ENCODE peak calls at places on chromosomes 11 and 22, in four cellular contexts. Y is stimulated activated CD4-positive, alpha-beta T cell treated with anti-CD3 and anti-CD28 coated beads, Interleukin-2, amount 100 ng/mL, for 48 hours; E is amniotic stem cell; B is endothelial cell. F is an unnamed sample.
A peak's percentile ranks its signal among the peaks of the same experiment; 100 is the strongest.

GRCh38 chr11:15888596-15889345 is 467.6 kb downstream of the SOX6 start:
- DNase-seq in B (no peak), Y (no peak), E (no peak), F (no peak)

GRCh38 chr11:114447892-114448291 is 8.6 kb downstream of the REXO2 start:
- DNase-seq in E (peak; percentile 3), B (no peak), Y (no peak), F (no peak)

GRCh38 chr11:65574147-65574962 is 1.5 kb upstream of the EHBP1L1 start:
- DNase-seq in E (peak; percentile 88), B (peak; percentile 92), Y (peak; percentile 85), F (peak; percentile 74)

GRCh38 chr11:47137476-47137875 is 39.2 kb downstream of the ARFGAP2 start:
- DNase-seq in E (no peak), Y (no peak), B (no peak), F (no peak)

GRCh38 chr11:8066036-8066910 is 14.7 kb upstream of the TUB start:
- DNase-seq in E (no peak), Y (no peak), B (no peak), F (no peak)

GRCh38 chr11:12235945-12236743 is 125.8 kb downstream of the MICAL2 start:
- DNase-seq in B (no peak), E (peak; percentile 17), Y (peak; percentile 41), F (peak; percentile 27)

GRCh38 chr11:68652683-68653156 is 31.6 kb upstream of the GAL start:
- DNase-seq in E (no peak), B (no peak), Y (no peak), F (no peak)

GRCh38 chr11:304061-304506 is 3.5 kb upstream of the IFITM2 start:
- DNase-seq in B (no peak), E (no peak), Y (no peak), F (no peak)

GRCh38 chr22:46150615-46151423 is 493 bp downstream of the PPARA start:
- DNase-seq in Y (peak; percentile 36), B (peak; percentile 40), E (no peak), F (peak; percentile 39)

GRCh38 chr11:17129003-17129402 is 51.5 kb upstream of the RPS13 start:
- DNase-seq in Y (no peak), E (no peak), B (no peak), F (no peak)

GRCh38 chr11:96278039-96278897 is 64.7 kb downstream of the MAML2 start:
- DNase-seq in B (no peak), Y (no peak), E (no peak), F (no peak)

GRCh38 chr11:84236436-84236835 is 950.3 kb upstream of the CCDC90B start:
- DNase-seq in Y (no peak), B (no peak), E (no peak), F (no peak)

GRCh38 chr11:10044618-10045017 is 249.4 kb downstream of the SBF2 start:
- DNase-seq in E (no peak), B (no peak), Y (no peak), F (peak; percentile 1)

GRCh38 chr11:44961894-44962293 is 11.2 kb upstream of the TP53I11 start:
- DNase-seq in E (no peak), Y (no peak), B (no peak), F (peak; percentile 72)

GRCh38 chr22:30667092-30667485 is 586 bp downstream of the DUSP18 start:
- DNase-seq in E (no peak), B (no peak), Y (no peak), F (peak; percentile 14)

GRCh38 chr11:2143652-2144548 is 4.7 kb upstream of the IGF2 start:
- DNase-seq in B (no peak), E (no peak), Y (no peak), F (no peak)

GRCh38 chr11:118163494-118163893 is 10.9 kb upstream of the SCN4B start:
- DNase-seq in Y (no peak), B (no peak), E (no peak), F (no peak)

GRCh38 chr22:46321387-46321775 is 14.1 kb upstream of the TRMU start:
- DNase-seq in B (no peak), E (no peak), Y (no peak), F (no peak)

GRCh38 chr11:69003866-69004311 is 9.2 kb downstream of the MRGPRF start:
- DNase-seq in E (no peak), Y (no peak), B (no peak), F (no peak)

GRCh38 chr11:69205125-69205928 is 49.6 kb downstream of the SMIM38 start:
- DNase-seq in B (no peak), E (no peak), Y (no peak), F (no peak)